ENCODE peak calls at places on chromosomes 12 and 14, in four cellular contexts. N is activated CD4-positive, alpha-beta T cell treated with anti-CD3 and anti-CD28 coated beads, Interleukin-2, amount 10 ng/mL, durations not matched to agents 7 days and 5 days; I is central memory CD4-positive, alpha-beta T cell; D is activated CD8-positive, alpha-beta memory T cell treated with anti-CD3 and anti-CD28 coated beads, Interleukin-2, amount 50 U/mL, for 4 hours. T is an unnamed sample.

GRCh38 chr14:61308198-61308597 is 13.2 kb upstream of the PRKCH start:
- DNase-seq in I (no peak), D (no peak), N (no peak), T (peak)

GRCh38 chr12:131895640-131896079 is 1.2 kb downstream of the ULK1 start:
- DNase-seq in N (peak), I (peak), D (no peak), T (no peak)

GRCh38 chr14:31283568-31284252 is 76.1 kb upstream of the HECTD1 start:
- DNase-seq in I (no peak), N (no peak), D (no peak), T (no peak)

GRCh38 chr12:112161711-112162110 is 36.4 kb downstream of the TRAFD1 start:
- DNase-seq in D (no peak), N (no peak), I (no peak), T (no peak)

GRCh38 chr14:71478542-71478941 is 453.7 kb upstream of the RGS6 start:
- DNase-seq in I (no peak), N (no peak), D (no peak), T (peak)

GRCh38 chr12:127690161-127690560 is 576.8 kb upstream of the TMEM132C start:
- DNase-seq in I (no peak), D (no peak), N (no peak), T (no peak)

GRCh38 chr12:42086021-42086420 is 58.7 kb downstream of the GXYLT1 start:
- DNase-seq in D (no peak), N (no peak), I (no peak), T (no peak)

GRCh38 chr12:116969615-116970575 is 59.1 kb downstream of the FBXW8 start:
- DNase-seq in I (no peak), D (no peak), N (no peak), T (no peak)

GRCh38 chr14:104979758-104980591 is 1.8 kb upstream of the AHNAK2 start:
- DNase-seq in N (no peak), I (no peak), D (peak), T (no peak)

GRCh38 chr12:52307836-52308806 is 13.1 kb downstream of the KRT83 start:
- DNase-seq in D (peak), N (peak), I (no peak), T (no peak)

GRCh38 chr12:110687770-110688169 is 1.1 kb downstream of the HVCN1 start:
- DNase-seq in N (no peak), D (no peak), I (no peak), T (no peak)

GRCh38 chr14:58541623-58542022 is 96.1 kb upstream of the DACT1 start:
- DNase-seq in N (no peak), I (no peak), D (no peak), T (no peak)

GRCh38 chr12:20429876-20430275 is 61.5 kb downstream of the PDE3A start:
- DNase-seq in N (no peak), I (no peak), D (no peak), T (no peak)

GRCh38 chr12:49274396-49275069 is 9.7 kb downstream of the TUBA1C start:
- DNase-seq in N (no peak), D (no peak), I (no peak), T (no peak)

GRCh38 chr12:122089080-122089479 is 10.5 kb downstream of the MLXIP start:
- DNase-seq in D (no peak), I (no peak), N (no peak), T (no peak)

GRCh38 chr12:108029081-108029790 is 99.9 kb upstream of the WSCD2 start:
- DNase-seq in D (no peak), N (no peak), I (no peak), T (no peak)

GRCh38 chr14:30194769-30195168 is 267.1 kb upstream of the PRKD1 start:
- DNase-seq in I (no peak), N (no peak), D (no peak), T (peak)

GRCh38 chr12:28489256-28489655 is 299.0 kb downstream of the CCDC91 start:
- DNase-seq in I (no peak), D (no peak), N (no peak), T (no peak)

GRCh38 chr12:102562836-102563425 is 82.6 kb upstream of the IGF1 start:
- DNase-seq in I (no peak), N (no peak), D (no peak), T (no peak)

GRCh38 chr14:100552524-100553125 is 34.6 kb downstream of the BEGAIN start:
- DNase-seq in N (no peak), D (no peak), I (no peak), T (no peak)

GRCh38 chr14:68671899-68672298 is 121.0 kb downstream of the ZFP36L1 start:
- DNase-seq in N (no peak), D (no peak), I (no peak), T (no peak)

GRCh38 chr14:67387195-67387594 is 24.8 kb downstream of the PLEK2 start:
- DNase-seq in D (no peak), I (no peak), N (no peak), T (no peak)

GRCh38 chr12:127293507-127294310 is 973.3 kb upstream of the TMEM132C start:
- DNase-seq in D (peak), N (peak), I (no peak), T (no peak)

GRCh38 chr12:117498256-117498655 is 136.8 kb upstream of the NOS1 start:
- DNase-seq in I (no peak), D (no peak), N (no peak), T (no peak)